ENCODE peak calls at places on chromosomes 1 and 21, in nine cellular contexts. One of them, this sample, is unnamed.

GRCh38 chr1:112318698-112319370 is 77.2 kb upstream of the CTTNBP2NL start:
- DNase-seq in SK-N-SH: no peak
- DNase-seq in GM23248: no peak
- DNase-seq in HCT116: no peak
- DNase-seq in neural progenitor cell: no peak
- DNase-seq in MM.1S: no peak
- DNase-seq in OCI-LY7: no peak
- DNase-seq in hepatocyte: no peak
- DNase-seq in PC-3: no peak
- DNase-seq in this sample: no peak

GRCh38 chr21:26756491-26757159 is 88.6 kb downstream of the ADAMTS1 start:
- DNase-seq in GM23248: peak
- DNase-seq in SK-N-SH: no peak
- DNase-seq in neural progenitor cell: no peak
- DNase-seq in MM.1S: no peak
- DNase-seq in PC-3: no peak
- DNase-seq in hepatocyte: no peak
- DNase-seq in HCT116: no peak
- DNase-seq in OCI-LY7: no peak
- DNase-seq in this sample: no peak

GRCh38 chr1:87358219-87358618 is 29.5 kb downstream of the LMO4 start:
- DNase-seq in HCT116: no peak
- DNase-seq in GM23248: no peak
- DNase-seq in OCI-LY7: no peak
- DNase-seq in hepatocyte: no peak
- DNase-seq in SK-N-SH: no peak
- DNase-seq in neural progenitor cell: no peak
- DNase-seq in PC-3: no peak
- DNase-seq in MM.1S: no peak
- DNase-seq in this sample: no peak

GRCh38 chr1:167059729-167060107 is 30.5 kb downstream of the GPA33 start:
- DNase-seq in HCT116: no peak
- DNase-seq in OCI-LY7: no peak
- DNase-seq in hepatocyte: no peak
- DNase-seq in PC-3: no peak
- DNase-seq in neural progenitor cell: no peak
- DNase-seq in GM23248: no peak
- DNase-seq in SK-N-SH: no peak
- DNase-seq in MM.1S: no peak
- DNase-seq in this sample: no peak

GRCh38 chr1:182731852-182732575 is 47.6 kb upstream of the RGS8 start:
- DNase-seq in neural progenitor cell: no peak
- DNase-seq in OCI-LY7: no peak
- DNase-seq in PC-3: peak
- DNase-seq in MM.1S: no peak
- DNase-seq in hepatocyte: no peak
- DNase-seq in GM23248: no peak
- DNase-seq in SK-N-SH: no peak
- DNase-seq in HCT116: no peak
- DNase-seq in this sample: no peak

GRCh38 chr1:220920967-220921366 is 41.7 kb downstream of the HLX start:
- DNase-seq in hepatocyte: no peak
- DNase-seq in MM.1S: no peak
- DNase-seq in SK-N-SH: no peak
- DNase-seq in PC-3: no peak
- DNase-seq in neural progenitor cell: no peak
- DNase-seq in HCT116: no peak
- DNase-seq in GM23248: no peak
- DNase-seq in OCI-LY7: no peak
- DNase-seq in this sample: no peak

GRCh38 chr1:61082336-61083013 is at the start of gene NFIA:
- DNase-seq in GM23248: peak
- DNase-seq in PC-3: peak
- DNase-seq in HCT116: peak
- DNase-seq in MM.1S: peak
- DNase-seq in OCI-LY7: peak
- DNase-seq in SK-N-SH: peak
- DNase-seq in neural progenitor cell: no peak
- DNase-seq in hepatocyte: peak
- DNase-seq in this sample: peak

GRCh38 chr1:56806804-56807203 is 12.4 kb downstream of the FYB2 start:
- DNase-seq in hepatocyte: no peak
- DNase-seq in SK-N-SH: no peak
- DNase-seq in MM.1S: no peak
- DNase-seq in HCT116: no peak
- DNase-seq in neural progenitor cell: no peak
- DNase-seq in GM23248: no peak
- DNase-seq in PC-3: no peak
- DNase-seq in OCI-LY7: no peak
- DNase-seq in this sample: peak

GRCh38 chr1:12127206-12127810 is 39.5 kb upstream of the TNFRSF1B start:
- DNase-seq in MM.1S: no peak
- DNase-seq in GM23248: no peak
- DNase-seq in SK-N-SH: no peak
- DNase-seq in HCT116: no peak
- DNase-seq in neural progenitor cell: no peak
- DNase-seq in hepatocyte: no peak
- DNase-seq in OCI-LY7: no peak
- DNase-seq in PC-3: no peak
- DNase-seq in this sample: no peak

GRCh38 chr21:37792046-37792445 is 124.2 kb downstream of the KCNJ6 start:
- DNase-seq in OCI-LY7: no peak
- DNase-seq in HCT116: no peak
- DNase-seq in neural progenitor cell: no peak
- DNase-seq in MM.1S: no peak
- DNase-seq in GM23248: peak
- DNase-seq in PC-3: no peak
- DNase-seq in SK-N-SH: no peak
- DNase-seq in hepatocyte: no peak
- DNase-seq in this sample: no peak

GRCh38 chr1:72568113-72568512 is 285.8 kb upstream of the NEGR1 start:
- DNase-seq in neural progenitor cell: no peak
- DNase-seq in hepatocyte: no peak
- DNase-seq in OCI-LY7: no peak
- DNase-seq in PC-3: no peak
- DNase-seq in SK-N-SH: no peak
- DNase-seq in HCT116: no peak
- DNase-seq in MM.1S: peak
- DNase-seq in GM23248: no peak
- DNase-seq in this sample: no peak

GRCh38 chr1:80675469-80675868 is 1125.3 kb upstream of the ADGRL2 start:
- DNase-seq in GM23248: peak
- DNase-seq in PC-3: no peak
- DNase-seq in hepatocyte: no peak
- DNase-seq in HCT116: no peak
- DNase-seq in SK-N-SH: no peak
- DNase-seq in neural progenitor cell: no peak
- DNase-seq in MM.1S: no peak
- DNase-seq in OCI-LY7: no peak
- DNase-seq in this sample: peak

GRCh38 chr1:230752407-230752806 is 5.2 kb downstream of the CAPN9 start:
- DNase-seq in SK-N-SH: peak
- DNase-seq in HCT116: no peak
- DNase-seq in neural progenitor cell: no peak
- DNase-seq in MM.1S: no peak
- DNase-seq in hepatocyte: no peak
- DNase-seq in PC-3: peak
- DNase-seq in OCI-LY7: no peak
- DNase-seq in GM23248: no peak
- DNase-seq in this sample: peak

GRCh38 chr1:215833936-215834729 is 267.0 kb downstream of the KCTD3 start:
- DNase-seq in HCT116: no peak
- DNase-seq in PC-3: peak
- DNase-seq in hepatocyte: no peak
- DNase-seq in GM23248: peak
- DNase-seq in neural progenitor cell: no peak
- DNase-seq in SK-N-SH: no peak
- DNase-seq in OCI-LY7: no peak
- DNase-seq in MM.1S: no peak
- DNase-seq in this sample: peak

GRCh38 chr1:190011585-190011984 is 466.1 kb downstream of the BRINP3 start:
- DNase-seq in GM23248: no peak
- DNase-seq in OCI-LY7: no peak
- DNase-seq in hepatocyte: no peak
- DNase-seq in HCT116: no peak
- DNase-seq in SK-N-SH: no peak
- DNase-seq in MM.1S: no peak
- DNase-seq in PC-3: no peak
- DNase-seq in neural progenitor cell: no peak
- DNase-seq in this sample: no peak

GRCh38 chr1:18945401-18945849 is 11.1 kb downstream of the IFFO2 start:
- DNase-seq in SK-N-SH: no peak
- DNase-seq in GM23248: no peak
- DNase-seq in neural progenitor cell: peak
- DNase-seq in MM.1S: no peak
- DNase-seq in hepatocyte: peak
- DNase-seq in PC-3: no peak
- DNase-seq in OCI-LY7: no peak
- DNase-seq in HCT116: no peak
- DNase-seq in this sample: peak

GRCh38 chr1:171811671-171812070 is 29.6 kb upstream of the DNM3 start:
- DNase-seq in hepatocyte: no peak
- DNase-seq in SK-N-SH: no peak
- DNase-seq in neural progenitor cell: no peak
- DNase-seq in HCT116: no peak
- DNase-seq in MM.1S: no peak
- DNase-seq in OCI-LY7: no peak
- DNase-seq in GM23248: no peak
- DNase-seq in PC-3: no peak
- DNase-seq in this sample: no peak

GRCh38 chr1:119332626-119333025 is 36.0 kb upstream of the HAO2 start:
- DNase-seq in neural progenitor cell: no peak
- DNase-seq in OCI-LY7: no peak
- DNase-seq in PC-3: no peak
- DNase-seq in HCT116: no peak
- DNase-seq in GM23248: no peak
- DNase-seq in hepatocyte: no peak
- DNase-seq in SK-N-SH: no peak
- DNase-seq in MM.1S: no peak
- DNase-seq in this sample: peak

GRCh38 chr1:91283421-91283726 is 121.3 kb downstream of the HFM1 start:
- DNase-seq in PC-3: no peak
- DNase-seq in SK-N-SH: no peak
- DNase-seq in HCT116: no peak
- DNase-seq in neural progenitor cell: no peak
- DNase-seq in OCI-LY7: no peak
- DNase-seq in hepatocyte: no peak
- DNase-seq in GM23248: peak
- DNase-seq in MM.1S: no peak
- DNase-seq in this sample: no peak

GRCh38 chr1:12201343-12202189 is 28.3 kb upstream of the VPS13D start:
- DNase-seq in MM.1S: no peak
- DNase-seq in GM23248: no peak
- DNase-seq in HCT116: no peak
- DNase-seq in OCI-LY7: no peak
- DNase-seq in PC-3: no peak
- DNase-seq in SK-N-SH: peak
- DNase-seq in neural progenitor cell: no peak
- DNase-seq in hepatocyte: no peak
- DNase-seq in this sample: no peak

GRCh38 chr1:149962039-149962647 is 25.5 kb upstream of the MTMR11 start:
- DNase-seq in GM23248: peak
- DNase-seq in OCI-LY7: peak
- DNase-seq in hepatocyte: peak
- DNase-seq in MM.1S: peak
- DNase-seq in SK-N-SH: peak
- DNase-seq in neural progenitor cell: peak
- DNase-seq in HCT116: peak
- DNase-seq in PC-3: peak
- DNase-seq in this sample: peak
- TF ChIP-seq EZH2phosphoT487 in GM23248: no peak
- TF ChIP-seq EZH2phosphoT487 in OCI-LY7: no peak
- TF ChIP-seq EZH2phosphoT487 in hepatocyte: no peak
- TF ChIP-seq EZH2phosphoT487 in MM.1S: no peak
- TF ChIP-seq EZH2phosphoT487 in SK-N-SH: no peak
- TF ChIP-seq EZH2phosphoT487 in neural progenitor cell: no peak
- TF ChIP-seq EZH2phosphoT487 in HCT116: no peak
- TF ChIP-seq EZH2phosphoT487 in PC-3: no peak
- TF ChIP-seq EZH2phosphoT487 in this sample: no peak

GRCh38 chr1:24438423-24438901 is 22.9 kb downstream of the NIPAL3 start:
- DNase-seq in hepatocyte: no peak
- DNase-seq in OCI-LY7: no peak
- DNase-seq in MM.1S: no peak
- DNase-seq in GM23248: peak
- DNase-seq in neural progenitor cell: peak
- DNase-seq in SK-N-SH: peak
- DNase-seq in PC-3: no peak
- DNase-seq in HCT116: no peak
- DNase-seq in this sample: peak
- TF ChIP-seq EZH2phosphoT487 in hepatocyte: no peak
- TF ChIP-seq EZH2phosphoT487 in OCI-LY7: no peak
- TF ChIP-seq EZH2phosphoT487 in MM.1S: no peak
- TF ChIP-seq EZH2phosphoT487 in GM23248: no peak
- TF ChIP-seq EZH2phosphoT487 in neural progenitor cell: no peak
- TF ChIP-seq EZH2phosphoT487 in SK-N-SH: no peak
- TF ChIP-seq EZH2phosphoT487 in PC-3: no peak
- TF ChIP-seq EZH2phosphoT487 in HCT116: no peak
- TF ChIP-seq EZH2phosphoT487 in this sample: no peak

DNA sequence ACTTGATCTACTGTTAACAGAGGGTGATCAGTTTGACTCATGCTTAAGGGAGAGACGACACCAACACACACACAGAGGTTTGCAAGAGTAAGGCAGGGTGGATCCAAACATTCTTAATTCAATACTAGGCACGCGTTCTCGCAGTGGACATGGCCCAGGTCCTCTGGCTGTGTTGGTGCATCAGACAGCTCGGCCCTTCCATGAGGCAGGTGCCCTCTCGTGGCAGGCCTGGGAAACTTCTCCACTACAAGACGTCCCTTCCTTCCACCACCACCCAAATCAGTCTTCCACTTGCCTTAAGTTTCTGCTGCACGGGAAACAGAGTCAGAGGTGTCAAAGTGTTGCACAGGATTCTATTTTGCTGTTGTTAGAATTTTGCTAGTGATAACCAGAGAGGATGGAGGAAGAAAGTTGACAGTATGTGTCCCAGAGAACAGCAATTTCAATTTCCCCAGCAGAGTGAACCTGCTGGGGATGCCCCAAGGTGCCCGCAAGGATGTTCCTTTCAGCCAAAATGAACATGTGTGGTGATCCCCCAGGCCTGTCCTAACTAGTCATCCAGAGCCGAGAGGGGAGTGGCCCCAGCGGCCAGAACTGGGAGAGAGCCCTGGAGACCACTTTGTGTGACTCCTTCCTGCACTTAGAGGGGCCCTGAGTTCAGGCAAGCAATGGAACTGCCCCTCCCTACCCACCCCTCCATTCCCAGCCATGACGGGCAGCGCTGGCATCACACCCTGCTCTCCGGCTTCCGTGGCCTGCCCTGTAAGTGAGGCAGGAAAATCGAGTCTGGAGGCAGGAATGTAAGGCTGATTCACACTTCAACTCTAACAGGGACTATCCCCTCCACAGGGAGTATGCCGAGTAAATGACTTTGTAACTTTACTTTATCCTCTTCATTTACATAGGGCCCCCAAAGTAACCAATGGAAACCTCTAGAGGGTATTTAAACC is 34.8 kb downstream of the MX1 start:
- DNase-seq in OCI-LY7: peak
- DNase-seq in MM.1S: peak
- DNase-seq in hepatocyte: peak
- DNase-seq in HCT116: peak
- DNase-seq in GM23248: peak
- DNase-seq in PC-3: peak
- DNase-seq in SK-N-SH: peak
- DNase-seq in neural progenitor cell: peak
- DNase-seq in this sample: peak
- TF ChIP-seq EZH2phosphoT487 in OCI-LY7: no peak
- TF ChIP-seq EZH2phosphoT487 in MM.1S: no peak
- TF ChIP-seq EZH2phosphoT487 in hepatocyte: no peak
- TF ChIP-seq EZH2phosphoT487 in HCT116: no peak
- TF ChIP-seq EZH2phosphoT487 in GM23248: no peak
- TF ChIP-seq EZH2phosphoT487 in PC-3: no peak
- TF ChIP-seq EZH2phosphoT487 in SK-N-SH: no peak
- TF ChIP-seq EZH2phosphoT487 in neural progenitor cell: no peak
- TF ChIP-seq EZH2phosphoT487 in this sample: no peak

GRCh38 chr1:24586970-24587820 is 31.3 kb downstream of the NCMAP start:
- DNase-seq in HCT116: peak
- DNase-seq in hepatocyte: peak
- DNase-seq in OCI-LY7: peak
- DNase-seq in MM.1S: peak
- DNase-seq in neural progenitor cell: peak
- DNase-seq in PC-3: peak
- DNase-seq in SK-N-SH: peak
- DNase-seq in GM23248: peak
- DNase-seq in this sample: peak
- TF ChIP-seq EZH2phosphoT487 in HCT116: no peak
- TF ChIP-seq EZH2phosphoT487 in hepatocyte: no peak
- TF ChIP-seq EZH2phosphoT487 in OCI-LY7: no peak
- TF ChIP-seq EZH2phosphoT487 in MM.1S: no peak
- TF ChIP-seq EZH2phosphoT487 in neural progenitor cell: no peak
- TF ChIP-seq EZH2phosphoT487 in PC-3: no peak
- TF ChIP-seq EZH2phosphoT487 in SK-N-SH: no peak
- TF ChIP-seq EZH2phosphoT487 in GM23248: no peak
- TF ChIP-seq EZH2phosphoT487 in this sample: no peak

This sample was measured in GM23338.